ENCODE peak calls at places on chromosomes 1 and 21, in ten cellular contexts. H is GOT3; S is fibroblast of mammary gland; M is fibroblast of pulmonary artery; V is activated effector memory CD4-positive, alpha-beta T cell treated with Interleukin-2 at 50 U/mL for 16 hours; Z is brain microvascular endothelial cell; C is NCI-H1694; O is globus pallidus; R is substantia nigra; I is KBM-7. T is an unnamed sample.

GRCh38 chr1:1080122-1080753 is 6.1 kb upstream of the RNF223 start:
- DNase-seq in H (no peak), S (peak), M (peak), V (no peak), Z (no peak), C (no peak), O (no peak), R (no peak), I (no peak), T (peak)

GRCh38 chr21:38376235-38376634 is 119.4 kb downstream of the KCNJ15 start:
- DNase-seq in H (no peak), S (no peak), M (no peak), V (no peak), Z (no peak), C (no peak), O (no peak), R (no peak), I (peak), T (no peak)

GRCh38 chr1:99173900-99174299 is 90.4 kb upstream of the PLPPR4 start:
- DNase-seq in H (no peak), S (no peak), M (no peak), V (no peak), Z (no peak), C (no peak), O (no peak), R (no peak), I (no peak), T (no peak)

GRCh38 chr1:8705104-8705503 is 112.3 kb downstream of the RERE start:
- DNase-seq in H (no peak), S (no peak), M (no peak), V (no peak), Z (no peak), C (no peak), O (no peak), R (no peak), I (no peak), T (no peak)

GRCh38 chr1:34757386-34757785 is 2.2 kb upstream of the GJB4 start:
- DNase-seq in H (no peak), S (no peak), M (no peak), V (no peak), Z (no peak), C (no peak), O (no peak), R (no peak), I (no peak), T (no peak)

GRCh38 chr1:166933137-166933536 is 42.2 kb downstream of the ILDR2 start:
- DNase-seq in H (no peak), S (no peak), M (no peak), V (no peak), Z (no peak), C (no peak), O (no peak), R (no peak), I (no peak), T (no peak)

GRCh38 chr1:246497331-246497915 is 9.7 kb downstream of the SMYD3 start:
- DNase-seq in H (no peak), S (peak), M (peak), V (no peak), Z (peak), C (peak), O (peak), R (no peak), I (peak), T (peak)

GRCh38 chr1:81305997-81306452 is 494.7 kb upstream of the ADGRL2 start:
- DNase-seq in H (no peak), S (peak), M (peak), V (no peak), Z (peak), C (peak), O (peak), R (no peak), I (peak), T (peak)

GRCh38 chr1:59411147-59411546 is 114.3 kb downstream of the FGGY start:
- DNase-seq in H (no peak), S (no peak), M (no peak), V (no peak), Z (no peak), C (no peak), O (no peak), R (no peak), I (no peak), T (peak)

GRCh38 chr1:215132156-215132555 is 49.6 kb downstream of the KCNK2 start:
- DNase-seq in H (no peak), S (peak), M (no peak), V (no peak), Z (no peak), C (no peak), O (no peak), R (no peak), I (no peak), T (no peak)

GRCh38 chr1:233664804-233665574 is 51.1 kb downstream of the KCNK1 start:
- DNase-seq in H (no peak), S (no peak), M (no peak), V (no peak), Z (no peak), C (peak), O (no peak), R (no peak), I (no peak), T (no peak)

T was measured in cerebellar cortex.